ENCODE peak calls at places on chromosomes 16 and 17, in seven cellular contexts. I, C, V, L, H, Z and B are unnamed samples.

GRCh38 chr17:51000835-51001638 is 119.6 kb downstream of the SPAG9 start:
- DNase-seq in I (peak; percentile 83), C (no peak), V (peak; percentile 78), L (no peak), H (peak; percentile 9), Z (no peak), B (peak; percentile 67)

GRCh38 chr17:79444226-79444625 is 166.6 kb downstream of the RBFOX3 start:
- DNase-seq in I (no peak), C (no peak), V (no peak), L (no peak), H (no peak), Z (no peak), B (no peak)

GRCh38 chr16:89045181-89045815 is 48.4 kb upstream of the ACSF3 start:
- DNase-seq in I (no peak), C (no peak), V (no peak), L (no peak), H (no peak), Z (no peak), B (no peak)

GRCh38 chr16:71288570-71288889 is 672 bp downstream of the CMTR2 start:
- DNase-seq in I (peak; percentile 42), C (no peak), V (no peak), L (no peak), H (no peak), Z (no peak), B (no peak)

GRCh38 chr17:78722101-78722761 is 59.8 kb downstream of the CYTH1 start:
- DNase-seq in I (no peak), C (no peak), V (no peak), L (no peak), H (no peak), Z (no peak), B (no peak)

GRCh38 chr17:9408381-9408780 is 167.2 kb downstream of the STX8 start:
- DNase-seq in I (peak; percentile 67), C (no peak), V (no peak), L (no peak), H (no peak), Z (no peak), B (no peak)

GRCh38 chr16:66265556-66266133 is 100.8 kb upstream of the CDH5 start:
- DNase-seq in I (no peak), C (peak; percentile 30), V (no peak), L (no peak), H (no peak), Z (no peak), B (no peak)

GRCh38 chr16:82138478-82139285 is 31.3 kb downstream of the MPHOSPH6 start:
- DNase-seq in I (no peak), C (no peak), V (no peak), L (no peak), H (no peak), Z (no peak), B (no peak)

GRCh38 chr16:57938936-57939871 is 31.7 kb downstream of the CNGB1 start:
- DNase-seq in I (peak; percentile 51), C (peak; percentile 59), V (peak; percentile 20), L (peak; percentile 74), H (no peak), Z (no peak), B (no peak)

GRCh38 chr16:48347980-48348379 is 37.2 kb downstream of the SIAH1 start:
- DNase-seq in I (no peak), C (no peak), V (no peak), L (no peak), H (no peak), Z (no peak), B (no peak)

GRCh38 chr17:45361451-45361850 is 44.6 kb upstream of the MAP3K14 start:
- DNase-seq in I (no peak), C (no peak), V (no peak), L (no peak), H (no peak), Z (no peak), B (no peak)

GRCh38 chr17:64537488-64537887 is 30.7 kb downstream of the CEP95 start:
- DNase-seq in I (no peak), C (no peak), V (no peak), L (no peak), H (no peak), Z (no peak), B (no peak)

GRCh38 chr17:70047619-70048018 is 27.4 kb upstream of the KCNJ16 start:
- DNase-seq in I (no peak), C (no peak), V (no peak), L (no peak), H (no peak), Z (no peak), B (no peak)

GRCh38 chr17:20944014-20944905 is 98.6 kb downstream of the USP22 start:
- DNase-seq in I (peak; percentile 15), C (peak; percentile 74), V (no peak), L (peak; percentile 86), H (peak; percentile 57), Z (no peak), B (no peak)

GRCh38 chr17:63001689-63002394 is 35.8 kb downstream of the TANC2 start:
- DNase-seq in I (peak; percentile 62), C (no peak), V (no peak), L (no peak), H (no peak), Z (no peak), B (no peak)